ENCODE peak calls at places on chromosome 20, in eight cellular contexts. One of them, this sample, is unnamed.

GRCh38 chr20:47705497-47705856 is 79.8 kb downstream of the SULF2 start:
- DNase-seq in transverse colon: no peak
- DNase-seq in tibial nerve: no peak
- DNase-seq in GM12892: no peak
- DNase-seq in A549: no peak
- DNase-seq in body of pancreas: no peak
- DNase-seq in stomach: no peak
- DNase-seq in erythroblast: no peak
- DNase-seq in this sample: no peak

GRCh38 chr20:19952392-19952791 is 64.8 kb upstream of the NAA20 start:
- DNase-seq in transverse colon: no peak
- DNase-seq in tibial nerve: no peak
- DNase-seq in GM12892: no peak
- DNase-seq in A549: no peak
- DNase-seq in body of pancreas: no peak
- DNase-seq in stomach: no peak
- DNase-seq in erythroblast: no peak
- DNase-seq in this sample: no peak

GRCh38 chr20:60255866-60256265 is 297.6 kb downstream of the CDH26 start:
- DNase-seq in transverse colon: no peak
- DNase-seq in tibial nerve: no peak
- DNase-seq in GM12892: no peak
- DNase-seq in A549: no peak
- DNase-seq in body of pancreas: no peak
- DNase-seq in stomach: no peak
- DNase-seq in erythroblast: no peak
- DNase-seq in this sample: peak

GRCh38 chr20:1345756-1346093 is 16.8 kb upstream of the SDCBP2 start:
- DNase-seq in transverse colon: no peak
- DNase-seq in tibial nerve: no peak
- DNase-seq in GM12892: no peak
- DNase-seq in A549: no peak
- DNase-seq in body of pancreas: no peak
- DNase-seq in stomach: no peak
- DNase-seq in erythroblast: no peak
- DNase-seq in this sample: no peak

GRCh38 chr20:58587467-58587866 is 63.6 kb upstream of the STX16 start:
- DNase-seq in transverse colon: no peak
- DNase-seq in tibial nerve: no peak
- DNase-seq in GM12892: no peak
- DNase-seq in A549: no peak
- DNase-seq in body of pancreas: no peak
- DNase-seq in stomach: no peak
- DNase-seq in erythroblast: no peak
- DNase-seq in this sample: no peak

GRCh38 chr20:61497029-61497627 is 245.1 kb downstream of the CDH4 start:
- DNase-seq in transverse colon: no peak
- DNase-seq in tibial nerve: no peak
- DNase-seq in GM12892: no peak
- DNase-seq in A549: no peak
- DNase-seq in body of pancreas: no peak
- DNase-seq in stomach: no peak
- DNase-seq in erythroblast: no peak
- DNase-seq in this sample: no peak

GRCh38 chr20:60056345-60057122 is 98.3 kb downstream of the CDH26 start:
- DNase-seq in transverse colon: no peak
- DNase-seq in tibial nerve: no peak
- DNase-seq in GM12892: no peak
- DNase-seq in A549: no peak
- DNase-seq in body of pancreas: no peak
- DNase-seq in stomach: no peak
- DNase-seq in erythroblast: no peak
- DNase-seq in this sample: no peak

GRCh38 chr20:31974975-31975481 is 7.1 kb downstream of the XKR7 start:
- DNase-seq in transverse colon: no peak
- DNase-seq in tibial nerve: no peak
- DNase-seq in GM12892: no peak
- DNase-seq in A549: no peak
- DNase-seq in body of pancreas: no peak
- DNase-seq in stomach: no peak
- DNase-seq in erythroblast: no peak
- DNase-seq in this sample: no peak

GRCh38 chr20:23235173-23236027 is 115.2 kb upstream of the NXT1 start:
- DNase-seq in transverse colon: peak
- DNase-seq in tibial nerve: peak
- DNase-seq in GM12892: no peak
- DNase-seq in A549: peak
- DNase-seq in body of pancreas: peak
- DNase-seq in stomach: peak
- DNase-seq in erythroblast: peak
- DNase-seq in this sample: peak

GRCh38 chr20:11453430-11453829 is 464.3 kb upstream of the BTBD3 start:
- DNase-seq in transverse colon: no peak
- DNase-seq in tibial nerve: no peak
- DNase-seq in GM12892: no peak
- DNase-seq in A549: peak
- DNase-seq in body of pancreas: no peak
- DNase-seq in stomach: no peak
- DNase-seq in erythroblast: no peak
- DNase-seq in this sample: no peak

GRCh38 chr20:4091332-4092135 is 76.2 kb upstream of the RNF24 start:
- DNase-seq in transverse colon: peak
- DNase-seq in tibial nerve: peak
- DNase-seq in GM12892: peak
- DNase-seq in A549: peak
- DNase-seq in body of pancreas: peak
- DNase-seq in stomach: peak
- DNase-seq in erythroblast: peak
- DNase-seq in this sample: no peak

GRCh38 chr20:44959896-44960852 is at the start of gene TOMM34:
- DNase-seq in transverse colon: peak
- DNase-seq in tibial nerve: peak
- DNase-seq in GM12892: peak
- DNase-seq in A549: peak
- DNase-seq in body of pancreas: peak
- DNase-seq in stomach: peak
- DNase-seq in erythroblast: peak
- DNase-seq in this sample: peak
- TF ChIP-seq POLR2A in transverse colon: peak
- TF ChIP-seq POLR2A in tibial nerve: peak
- TF ChIP-seq POLR2A in GM12892: peak
- TF ChIP-seq POLR2A in A549: peak
- TF ChIP-seq POLR2A in body of pancreas: peak
- TF ChIP-seq POLR2A in stomach: no peak
- TF ChIP-seq POLR2A in erythroblast: peak
- TF ChIP-seq POLR2A in this sample: peak

GRCh38 chr20:63520939-63521601 is 505 bp downstream of the PPDPF start:
- DNase-seq in transverse colon: peak
- DNase-seq in tibial nerve: peak
- DNase-seq in GM12892: peak
- DNase-seq in A549: peak
- DNase-seq in body of pancreas: peak
- DNase-seq in stomach: peak
- DNase-seq in erythroblast: peak
- DNase-seq in this sample: peak
- TF ChIP-seq POLR2A in transverse colon: no peak
- TF ChIP-seq POLR2A in tibial nerve: no peak
- TF ChIP-seq POLR2A in GM12892: peak
- TF ChIP-seq POLR2A in A549: no peak
- TF ChIP-seq POLR2A in body of pancreas: no peak
- TF ChIP-seq POLR2A in stomach: no peak
- TF ChIP-seq POLR2A in erythroblast: peak
- TF ChIP-seq POLR2A in this sample: no peak

GRCh38 chr20:37343994-37344355 is 2.0 kb upstream of the SRC start:
- DNase-seq in transverse colon: no peak
- DNase-seq in tibial nerve: no peak
- DNase-seq in GM12892: no peak
- DNase-seq in A549: no peak
- DNase-seq in body of pancreas: no peak
- DNase-seq in stomach: no peak
- DNase-seq in erythroblast: no peak
- DNase-seq in this sample: no peak

GRCh38 chr20:37346526-37347346 is 796 bp downstream of the SRC start:
- DNase-seq in transverse colon: no peak
- DNase-seq in tibial nerve: no peak
- DNase-seq in GM12892: peak
- DNase-seq in A549: no peak
- DNase-seq in body of pancreas: no peak
- DNase-seq in stomach: no peak
- DNase-seq in erythroblast: no peak
- DNase-seq in this sample: no peak

GRCh38 chr20:37344506-37345338 is 1.2 kb upstream of the SRC start:
- DNase-seq in transverse colon: peak
- DNase-seq in tibial nerve: no peak
- DNase-seq in GM12892: peak
- DNase-seq in A549: peak
- DNase-seq in body of pancreas: peak
- DNase-seq in stomach: peak
- DNase-seq in erythroblast: no peak
- DNase-seq in this sample: no peak

GRCh38 chr20:37346232-37346525 is 239 bp downstream of the SRC start:
- DNase-seq in transverse colon: no peak
- DNase-seq in tibial nerve: no peak
- DNase-seq in GM12892: peak
- DNase-seq in A549: no peak
- DNase-seq in body of pancreas: no peak
- DNase-seq in stomach: no peak
- DNase-seq in erythroblast: no peak
- DNase-seq in this sample: no peak

DNA sequence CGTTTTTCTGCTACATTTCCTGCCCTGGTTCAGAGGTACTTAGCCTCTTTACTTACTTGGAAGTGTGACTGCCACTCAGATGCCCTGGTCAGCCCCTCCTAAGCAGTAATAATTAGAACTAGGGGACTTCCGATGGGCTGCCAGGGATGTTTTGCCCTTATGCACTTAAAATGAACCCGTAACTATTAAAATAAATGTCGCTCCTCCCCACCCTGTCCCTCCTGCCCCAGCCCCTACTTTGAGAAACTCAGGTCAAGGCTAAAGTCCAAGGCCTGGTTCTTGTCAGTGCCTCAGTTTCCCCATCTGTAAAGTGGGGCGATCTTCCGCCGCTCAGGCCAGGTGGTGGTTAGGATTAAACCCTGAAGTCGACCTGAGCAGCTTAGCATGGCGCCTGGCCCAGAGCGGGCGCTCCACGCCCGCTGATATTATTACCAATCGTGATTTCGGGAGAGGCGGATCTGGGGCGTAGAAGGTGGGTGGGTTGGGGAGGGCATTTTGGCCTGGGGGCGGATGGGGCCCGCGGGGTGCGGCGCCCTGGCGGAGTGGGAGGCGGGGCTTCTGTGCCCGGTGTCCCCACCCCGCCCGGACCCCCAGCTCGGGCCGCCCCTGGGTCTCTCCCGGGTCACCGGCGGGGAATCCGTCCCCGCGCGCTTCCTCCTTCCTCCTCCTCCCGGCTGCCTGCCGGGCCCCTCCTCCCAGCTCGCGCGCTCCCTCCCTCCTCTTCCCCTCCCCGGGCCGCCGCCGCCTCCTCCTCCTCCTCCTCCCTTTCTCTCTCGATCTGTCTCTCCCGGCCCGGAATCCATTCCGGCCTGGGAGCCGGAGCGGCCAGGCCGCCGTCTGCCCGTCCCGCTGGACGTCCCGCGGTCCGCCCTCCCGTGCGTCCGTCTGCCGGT is at the start of gene SRC:
- DNase-seq in transverse colon: peak
- DNase-seq in tibial nerve: peak
- DNase-seq in GM12892: peak
- DNase-seq in A549: peak
- DNase-seq in body of pancreas: peak
- DNase-seq in stomach: peak
- DNase-seq in erythroblast: peak
- DNase-seq in this sample: peak
- TF ChIP-seq POLR2A in transverse colon: peak
- TF ChIP-seq POLR2A in tibial nerve: peak
- TF ChIP-seq POLR2A in GM12892: peak
- TF ChIP-seq POLR2A in A549: peak
- TF ChIP-seq POLR2A in body of pancreas: peak
- TF ChIP-seq POLR2A in stomach: no peak
- TF ChIP-seq POLR2A in erythroblast: no peak
- TF ChIP-seq POLR2A in this sample: peak

GRCh38 chr20:45948261-45948733 is 13.8 kb downstream of the PCIF1 start:
- DNase-seq in transverse colon: no peak
- DNase-seq in tibial nerve: no peak
- DNase-seq in GM12892: no peak
- DNase-seq in A549: no peak
- DNase-seq in body of pancreas: no peak
- DNase-seq in stomach: no peak
- DNase-seq in erythroblast: no peak
- DNase-seq in this sample: no peak

GRCh38 chr20:45948742-45949541 is 14.5 kb downstream of the PCIF1 start:
- DNase-seq in transverse colon: no peak
- DNase-seq in tibial nerve: no peak
- DNase-seq in GM12892: no peak
- DNase-seq in A549: no peak
- DNase-seq in body of pancreas: no peak
- DNase-seq in stomach: no peak
- DNase-seq in erythroblast: no peak
- DNase-seq in this sample: no peak

GRCh38 chr20:45951474-45951873 is 17.0 kb downstream of the PCIF1 start:
- DNase-seq in transverse colon: no peak
- DNase-seq in tibial nerve: no peak
- DNase-seq in GM12892: no peak
- DNase-seq in A549: no peak
- DNase-seq in body of pancreas: no peak
- DNase-seq in stomach: no peak
- DNase-seq in erythroblast: peak
- DNase-seq in this sample: no peak

GRCh38 chr20:45950330-45950646 is 15.8 kb downstream of the PCIF1 start:
- DNase-seq in transverse colon: no peak
- DNase-seq in tibial nerve: no peak
- DNase-seq in GM12892: no peak
- DNase-seq in A549: no peak
- DNase-seq in body of pancreas: no peak
- DNase-seq in stomach: no peak
- DNase-seq in erythroblast: no peak
- DNase-seq in this sample: no peak

DNA sequence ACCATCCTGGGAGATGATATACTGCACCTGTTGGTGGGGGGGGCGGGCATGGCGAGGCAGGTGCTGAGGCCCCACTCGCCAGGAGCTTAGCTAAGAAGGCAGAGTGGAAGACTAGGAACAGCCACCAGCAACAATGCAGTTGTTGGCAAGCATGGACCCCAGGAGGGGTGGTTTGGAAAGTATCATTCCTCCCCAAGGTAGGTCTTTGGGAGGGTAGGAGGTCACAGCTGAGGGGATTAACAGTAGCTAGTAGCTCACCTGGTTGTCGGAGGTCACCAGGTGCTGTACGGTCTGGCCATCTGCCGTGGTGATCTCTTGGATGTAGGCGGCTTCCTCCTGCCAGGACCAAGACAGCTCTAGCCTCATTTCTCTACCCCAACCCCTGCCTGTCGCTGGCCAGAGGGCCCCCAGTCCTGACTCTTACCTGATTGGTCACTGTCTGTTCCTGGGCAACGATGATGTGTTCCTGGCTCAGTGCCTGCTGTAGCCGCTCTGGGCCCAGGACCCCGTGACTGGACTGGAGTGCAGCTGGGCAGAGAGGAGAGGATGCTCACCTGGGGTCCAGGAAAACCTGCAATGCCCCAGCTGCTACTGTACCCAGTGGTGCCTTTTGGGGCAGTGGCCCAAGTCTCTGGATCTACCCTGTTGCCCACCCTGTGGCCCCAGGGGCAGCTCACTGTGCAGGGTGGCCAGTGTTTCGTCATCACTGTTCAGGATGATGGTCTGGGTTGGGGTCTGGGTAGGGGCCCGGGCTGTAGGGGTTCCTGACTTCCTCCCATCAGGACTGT is 15.3 kb downstream of the PCIF1 start:
- DNase-seq in transverse colon: no peak
- DNase-seq in tibial nerve: no peak
- DNase-seq in GM12892: no peak
- DNase-seq in A549: no peak
- DNase-seq in body of pancreas: no peak
- DNase-seq in stomach: no peak
- DNase-seq in erythroblast: no peak
- DNase-seq in this sample: no peak
- TF ChIP-seq POLR2A in transverse colon: no peak
- TF ChIP-seq POLR2A in tibial nerve: no peak
- TF ChIP-seq POLR2A in GM12892: peak
- TF ChIP-seq POLR2A in A549: no peak
- TF ChIP-seq POLR2A in body of pancreas: no peak
- TF ChIP-seq POLR2A in stomach: no peak
- TF ChIP-seq POLR2A in erythroblast: no peak
- TF ChIP-seq POLR2A in this sample: no peak

This sample was measured in H54.